ENCODE peak calls at places on chromosome 15, in eight cellular contexts. One of them, this sample, is unnamed.

GRCh38 chr15:68354923-68355322 is 77.0 kb downstream of the ITGA11 start:
- DNase-seq in astrocyte: peak; percentile 99
- DNase-seq in ovary: no peak
- DNase-seq in spleen: no peak
- DNase-seq in pancreas: no peak
- DNase-seq in coronary artery: no peak
- DNase-seq in colonic mucosa: no peak
- DNase-seq in BJ: peak; percentile 77
- DNase-seq in this sample: peak; percentile 96

GRCh38 chr15:71296032-71296686 is 180.9 kb downstream of the THSD4 start:
- DNase-seq in pancreas: no peak
- DNase-seq in spleen: no peak
- DNase-seq in colonic mucosa: peak; percentile 68
- DNase-seq in BJ: no peak
- DNase-seq in ovary: no peak
- DNase-seq in coronary artery: no peak
- DNase-seq in astrocyte: peak; percentile 91
- DNase-seq in this sample: peak; percentile 63

GRCh38 chr15:79682851-79683288 is 213.9 kb downstream of the MTHFS start:
- DNase-seq in colonic mucosa: no peak
- DNase-seq in BJ: peak; percentile 1
- DNase-seq in astrocyte: peak; percentile 65
- DNase-seq in coronary artery: no peak
- DNase-seq in ovary: no peak
- DNase-seq in pancreas: no peak
- DNase-seq in spleen: no peak
- DNase-seq in this sample: peak; percentile 13

GRCh38 chr15:31776039-31776438 is 254.3 kb upstream of the CHRNA7 start:
- DNase-seq in BJ: no peak
- DNase-seq in ovary: no peak
- DNase-seq in pancreas: no peak
- DNase-seq in colonic mucosa: no peak
- DNase-seq in astrocyte: no peak
- DNase-seq in spleen: no peak
- DNase-seq in coronary artery: no peak
- DNase-seq in this sample: no peak

GRCh38 chr15:60907233-60907947 is 321.7 kb downstream of the RORA start:
- DNase-seq in astrocyte: no peak
- DNase-seq in ovary: no peak
- DNase-seq in colonic mucosa: no peak
- DNase-seq in pancreas: no peak
- DNase-seq in BJ: no peak
- DNase-seq in spleen: no peak
- DNase-seq in coronary artery: no peak
- DNase-seq in this sample: no peak

GRCh38 chr15:100311829-100312228 is 29.9 kb downstream of the ADAMTS17 start:
- DNase-seq in coronary artery: peak; percentile 66
- DNase-seq in BJ: no peak
- DNase-seq in pancreas: no peak
- DNase-seq in ovary: no peak
- DNase-seq in colonic mucosa: no peak
- DNase-seq in astrocyte: no peak
- DNase-seq in spleen: no peak
- DNase-seq in this sample: no peak

GRCh38 chr15:74977599-74977998 is 17.8 kb upstream of the SCAMP5 start:
- DNase-seq in BJ: no peak
- DNase-seq in spleen: no peak
- DNase-seq in astrocyte: no peak
- DNase-seq in coronary artery: no peak
- DNase-seq in colonic mucosa: no peak
- DNase-seq in ovary: no peak
- DNase-seq in pancreas: no peak
- DNase-seq in this sample: no peak

GRCh38 chr15:75573001-75573400 is 6.1 kb downstream of the PTPN9 start:
- DNase-seq in coronary artery: no peak
- DNase-seq in spleen: no peak
- DNase-seq in astrocyte: peak; percentile 49
- DNase-seq in colonic mucosa: no peak
- DNase-seq in pancreas: no peak
- DNase-seq in BJ: peak; percentile 35
- DNase-seq in ovary: no peak
- DNase-seq in this sample: peak; percentile 31

GRCh38 chr15:36965561-36966342 is 134.6 kb downstream of the MEIS2 start:
- DNase-seq in ovary: no peak
- DNase-seq in coronary artery: no peak
- DNase-seq in spleen: no peak
- DNase-seq in BJ: no peak
- DNase-seq in astrocyte: peak; percentile 61
- DNase-seq in pancreas: no peak
- DNase-seq in colonic mucosa: no peak
- DNase-seq in this sample: no peak

GRCh38 chr15:88003928-88004327 is 252.6 kb downstream of the NTRK3 start:
- DNase-seq in ovary: no peak
- DNase-seq in astrocyte: no peak
- DNase-seq in pancreas: no peak
- DNase-seq in BJ: no peak
- DNase-seq in colonic mucosa: no peak
- DNase-seq in spleen: no peak
- DNase-seq in coronary artery: no peak
- DNase-seq in this sample: no peak

DNA sequence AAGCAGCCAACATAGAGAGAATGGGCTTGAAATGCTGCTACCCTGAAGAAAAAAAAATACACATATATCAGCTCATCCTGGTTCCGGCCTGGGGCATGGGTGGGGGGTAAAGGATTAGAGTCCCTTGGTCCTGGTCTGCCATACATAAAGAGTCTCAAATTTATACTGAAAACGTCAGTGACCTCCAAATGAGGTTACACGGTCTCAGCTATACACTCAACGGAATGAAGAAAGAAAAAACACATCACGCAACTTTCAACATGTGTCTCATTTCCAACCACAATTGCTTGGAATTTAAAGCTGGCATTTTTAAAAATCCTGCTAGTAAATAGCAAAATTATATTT is 612.8 kb downstream of the MCTP2 start:
- DNase-seq in astrocyte: no peak
- DNase-seq in pancreas: no peak
- DNase-seq in BJ: no peak
- DNase-seq in spleen: no peak
- DNase-seq in colonic mucosa: no peak
- DNase-seq in ovary: no peak
- DNase-seq in coronary artery: no peak
- DNase-seq in this sample: no peak
- H3K4me3 ChIP-seq in astrocyte: no peak overlapping the region
- H3K4me3 ChIP-seq in pancreas: no peak overlapping the region
- H3K4me3 ChIP-seq in BJ: no peak overlapping the region
- H3K4me3 ChIP-seq in spleen: no peak overlapping the region
- H3K4me3 ChIP-seq in colonic mucosa: no peak overlapping the region
- H3K4me3 ChIP-seq in ovary: peak overlapping the region; percentile 39
- H3K4me3 ChIP-seq in coronary artery: peak overlapping the region; percentile 73
- H3K4me3 ChIP-seq in this sample: no peak overlapping the region

DNA sequence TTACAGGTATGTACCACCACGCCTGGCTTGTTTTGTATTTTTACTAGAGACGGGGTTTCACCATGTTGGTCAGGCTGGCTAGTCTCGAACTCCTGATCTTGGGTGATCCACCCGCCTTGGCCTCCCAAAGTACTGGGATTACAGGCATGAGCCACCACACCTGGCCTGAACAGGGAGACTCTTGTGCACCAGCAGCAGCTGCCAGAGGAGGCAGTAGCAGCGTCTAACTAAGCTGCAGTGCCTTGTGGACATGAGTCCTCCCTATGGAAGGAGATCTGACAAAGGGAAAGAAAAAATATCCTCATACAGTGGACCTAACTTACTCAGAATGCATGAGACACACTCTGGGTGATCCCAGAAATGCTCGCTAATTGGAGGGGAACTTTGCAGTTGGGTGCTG is 36.8 kb upstream of the NEO1 start:
- DNase-seq in BJ: no peak
- DNase-seq in pancreas: no peak
- DNase-seq in colonic mucosa: no peak
- DNase-seq in spleen: no peak
- DNase-seq in coronary artery: no peak
- DNase-seq in ovary: no peak
- DNase-seq in astrocyte: no peak
- DNase-seq in this sample: no peak
- TF ChIP-seq CTCF in BJ: no peak
- TF ChIP-seq CTCF in pancreas: no peak
- TF ChIP-seq CTCF in colonic mucosa: no peak
- TF ChIP-seq CTCF in spleen: no peak
- TF ChIP-seq CTCF in coronary artery: no peak
- TF ChIP-seq CTCF in ovary: no peak
- TF ChIP-seq CTCF in astrocyte: no peak
- TF ChIP-seq CTCF in this sample: no peak

DNA sequence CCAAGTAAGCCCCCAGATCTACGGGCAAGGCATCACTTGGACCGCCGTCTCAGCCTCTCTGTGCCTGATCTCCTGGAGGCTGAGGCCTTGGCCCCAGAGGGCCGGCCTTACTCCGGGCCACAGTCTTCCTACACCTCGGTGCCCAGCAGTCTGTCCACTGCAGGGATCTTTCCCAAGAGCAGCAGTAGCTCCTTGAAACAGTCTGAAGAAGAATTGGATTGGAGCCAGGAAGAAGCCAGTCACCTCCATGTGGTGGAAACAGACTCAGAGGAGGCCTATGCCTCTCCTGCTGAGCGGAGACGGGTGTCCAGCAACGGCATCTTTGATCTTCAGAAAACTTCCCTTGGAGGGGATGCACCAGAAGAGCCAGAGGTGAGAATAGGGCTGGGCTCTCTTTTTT is 67.0 kb downstream of the MCTP2 start:
- DNase-seq in spleen: no peak
- DNase-seq in astrocyte: no peak
- DNase-seq in pancreas: no peak
- DNase-seq in ovary: no peak
- DNase-seq in BJ: no peak
- DNase-seq in coronary artery: no peak
- DNase-seq in colonic mucosa: no peak
- DNase-seq in this sample: no peak
- H3K4me3 ChIP-seq in spleen: no peak overlapping the region
- H3K4me3 ChIP-seq in astrocyte: no peak overlapping the region
- H3K4me3 ChIP-seq in pancreas: no peak overlapping the region
- H3K4me3 ChIP-seq in ovary: no peak overlapping the region
- H3K4me3 ChIP-seq in BJ: no peak overlapping the region
- H3K4me3 ChIP-seq in coronary artery: no peak overlapping the region
- H3K4me3 ChIP-seq in colonic mucosa: no peak overlapping the region
- H3K4me3 ChIP-seq in this sample: no peak overlapping the region

GRCh38 chr15:69838951-69839350 is 258.8 kb downstream of the TLE3 start:
- DNase-seq in pancreas: no peak
- DNase-seq in astrocyte: no peak
- DNase-seq in ovary: no peak
- DNase-seq in spleen: no peak
- DNase-seq in coronary artery: no peak
- DNase-seq in BJ: no peak
- DNase-seq in colonic mucosa: no peak
- DNase-seq in this sample: no peak
- TF ChIP-seq CTCF in pancreas: no peak
- TF ChIP-seq CTCF in astrocyte: no peak
- TF ChIP-seq CTCF in ovary: no peak
- TF ChIP-seq CTCF in spleen: no peak
- TF ChIP-seq CTCF in coronary artery: no peak
- TF ChIP-seq CTCF in BJ: no peak
- TF ChIP-seq CTCF in colonic mucosa: no peak
- TF ChIP-seq CTCF in this sample: no peak

GRCh38 chr15:40955141-40955903 is 2.1 kb downstream of the CHAC1 start:
- DNase-seq in astrocyte: no peak
- DNase-seq in colonic mucosa: no peak
- DNase-seq in pancreas: no peak
- DNase-seq in spleen: peak; percentile 71
- DNase-seq in BJ: no peak
- DNase-seq in ovary: no peak
- DNase-seq in coronary artery: no peak
- DNase-seq in this sample: no peak
- H3K4me3 ChIP-seq in astrocyte: no peak overlapping the region
- H3K4me3 ChIP-seq in colonic mucosa: no peak overlapping the region
- H3K4me3 ChIP-seq in pancreas: no peak overlapping the region
- H3K4me3 ChIP-seq in spleen: no peak overlapping the region
- H3K4me3 ChIP-seq in BJ: peak overlapping the region; percentile 92
- H3K4me3 ChIP-seq in ovary: no peak overlapping the region
- H3K4me3 ChIP-seq in coronary artery: no peak overlapping the region
- H3K4me3 ChIP-seq in this sample: peak overlapping the region; percentile 95

DNA sequence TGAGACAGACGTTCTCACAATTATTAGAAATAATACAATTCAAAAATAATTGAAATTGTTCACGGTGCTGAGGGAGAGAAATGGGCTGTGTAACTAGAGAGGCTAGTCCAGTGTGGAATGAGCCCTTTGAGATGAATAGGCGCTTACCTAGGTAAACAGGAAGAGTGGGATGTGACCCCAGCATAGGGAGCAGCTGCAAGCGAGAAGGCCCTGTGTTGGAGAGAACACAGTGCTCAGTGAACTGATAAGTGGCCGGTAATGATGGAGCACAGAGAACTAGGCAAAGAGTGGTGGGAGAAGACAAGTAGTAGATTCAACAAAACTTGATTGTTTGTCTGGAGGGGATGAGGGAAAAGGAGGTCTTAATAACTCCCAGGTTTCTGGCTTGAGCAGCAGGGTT is 103.9 kb downstream of the HCN4 start:
- DNase-seq in coronary artery: no peak
- DNase-seq in astrocyte: no peak
- DNase-seq in BJ: no peak
- DNase-seq in pancreas: no peak
- DNase-seq in ovary: no peak
- DNase-seq in colonic mucosa: no peak
- DNase-seq in spleen: no peak
- DNase-seq in this sample: no peak
- TF ChIP-seq CTCF in coronary artery: no peak
- TF ChIP-seq CTCF in astrocyte: no peak
- TF ChIP-seq CTCF in BJ: no peak
- TF ChIP-seq CTCF in pancreas: no peak
- TF ChIP-seq CTCF in ovary: no peak
- TF ChIP-seq CTCF in colonic mucosa: no peak
- TF ChIP-seq CTCF in spleen: no peak
- TF ChIP-seq CTCF in this sample: no peak

GRCh38 chr15:77614251-77614806 is 18.4 kb downstream of the LINGO1 start:
- DNase-seq in ovary: no peak
- DNase-seq in colonic mucosa: no peak
- DNase-seq in pancreas: no peak
- DNase-seq in coronary artery: no peak
- DNase-seq in spleen: no peak
- DNase-seq in BJ: no peak
- DNase-seq in astrocyte: no peak
- DNase-seq in this sample: no peak
- H3K4me3 ChIP-seq in ovary: no peak overlapping the region
- H3K4me3 ChIP-seq in colonic mucosa: no peak overlapping the region
- H3K4me3 ChIP-seq in pancreas: no peak overlapping the region
- H3K4me3 ChIP-seq in coronary artery: no peak overlapping the region
- H3K4me3 ChIP-seq in spleen: no peak overlapping the region
- H3K4me3 ChIP-seq in BJ: no peak overlapping the region
- H3K4me3 ChIP-seq in astrocyte: no peak overlapping the region
- H3K4me3 ChIP-seq in this sample: no peak overlapping the region